ENCODE peak calls at places on chromosomes 2 and 18, in five cellular contexts. X, G, Q, W and N are unnamed samples.

GRCh38 chr2:58539973-58540372 is 298.8 kb upstream of the FANCL start:
- DNase-seq in X (no peak), G (no peak), Q (no peak), W (no peak), N (no peak)

GRCh38 chr2:231213931-231214642 is 15.7 kb downstream of the ARMC9 start:
- DNase-seq in X (no peak), G (no peak), Q (no peak), W (no peak), N (no peak)

GRCh38 chr2:23546913-23547312 is 161.9 kb downstream of the KLHL29 start:
- DNase-seq in X (no peak), G (no peak), Q (no peak), W (no peak), N (no peak)

GRCh38 chr2:70115646-70116442 is 28.6 kb downstream of the PCBP1 start:
- DNase-seq in X (no peak), G (no peak), Q (no peak), W (no peak), N (no peak)

GRCh38 chr2:73779472-73780241 is at the start of gene DUSP11:
- DNase-seq in X (peak), G (peak), Q (peak), W (peak), N (peak)

GRCh38 chr2:44912660-44913059 is 28.8 kb upstream of the SIX3 start:
- DNase-seq in X (no peak), G (peak), Q (no peak), W (no peak), N (no peak)

GRCh38 chr18:46720521-46720920 is 36.3 kb downstream of the ST8SIA5 start:
- DNase-seq in X (no peak), G (no peak), Q (no peak), W (no peak), N (no peak)

GRCh38 chr2:103773884-103774283 is 1012.1 kb downstream of the TMEM182 start:
- DNase-seq in X (no peak), G (no peak), Q (no peak), W (no peak), N (no peak)

GRCh38 chr2:75324141-75324540 is 124.8 kb upstream of the TACR1 start:
- DNase-seq in X (no peak), G (no peak), Q (no peak), W (no peak), N (no peak)

GRCh38 chr2:43387092-43388062 is 161.0 kb upstream of the ZFP36L2 start:
- DNase-seq in X (no peak), G (no peak), Q (peak), W (no peak), N (no peak)

GRCh38 chr2:28096421-28096820 is 205.9 kb downstream of the BABAM2 start:
- DNase-seq in X (no peak), G (no peak), Q (no peak), W (no peak), N (no peak)

GRCh38 chr2:239077260-239077659 is 229.4 kb downstream of the TWIST2 start:
- DNase-seq in X (no peak), G (no peak), Q (no peak), W (no peak), N (no peak)

GRCh38 chr2:160859086-160859485 is 301.1 kb upstream of the TANK start:
- DNase-seq in X (no peak), G (no peak), Q (no peak), W (no peak), N (no peak)

GRCh38 chr2:238601433-238602222 is 174.9 kb downstream of the ASB1 start:
- DNase-seq in X (no peak), G (peak), Q (no peak), W (no peak), N (no peak)

GRCh38 chr18:34857310-34857709 is 147.2 kb downstream of the DTNA start:
- DNase-seq in X (no peak), G (no peak), Q (no peak), W (no peak), N (no peak)

GRCh38 chr2:148259674-148260073 is 238.8 kb downstream of the MBD5 start:
- DNase-seq in X (no peak), G (no peak), Q (no peak), W (no peak), N (no peak)

GRCh38 chr2:159903404-159904126 is 105.6 kb upstream of the CD302 start:
- DNase-seq in X (peak), G (no peak), Q (peak), W (peak), N (peak)

GRCh38 chr18:48924621-48925601 is 25.9 kb downstream of the SMAD7 start:
- DNase-seq in X (no peak), G (no peak), Q (no peak), W (no peak), N (no peak)

GRCh38 chr2:67476808-67477790 is 80.0 kb downstream of the ETAA1 start:
- DNase-seq in X (no peak), G (no peak), Q (no peak), W (no peak), N (peak)

GRCh38 chr18:77560334-77560970 is 310.8 kb downstream of the GALR1 start:
- DNase-seq in X (no peak), G (no peak), Q (no peak), W (no peak), N (no peak)

GRCh38 chr2:108169982-108170625 is 69.7 kb upstream of the SULT1C3 start:
- DNase-seq in X (no peak), G (no peak), Q (peak), W (no peak), N (no peak)

GRCh38 chr18:78494686-78495085 is 484.9 kb upstream of the SALL3 start:
- DNase-seq in X (no peak), G (no peak), Q (no peak), W (no peak), N (no peak)

GRCh38 chr2:162153608-162154224 is 1.7 kb upstream of the GCG start:
- DNase-seq in X (peak), G (peak), Q (peak), W (peak), N (peak)

GRCh38 chr2:168336786-168337388 is 89.5 kb upstream of the STK39 start:
- DNase-seq in X (peak), G (no peak), Q (peak), W (peak), N (no peak)